ENCODE peak calls at places on chromosomes 2 and 18, in seven cellular contexts. W is IMR-90, V is mesendoderm, G is H9, F is H1, D is mesenchymal stem cell, E is neuronal stem cell. L is an unnamed sample.

GRCh38 chr2:225056330-225057073 is 14.2 kb upstream of the DOCK10 start:
- DNase-seq in W (peak; percentile 76), V (no peak), G (no peak), F (no peak), D (peak; percentile 75), E (no peak), L (no peak)

GRCh38 chr2:199589303-199589702 is 131.6 kb upstream of the SATB2 start:
- DNase-seq in W (no peak), V (no peak), G (no peak), F (no peak), D (no peak), E (no peak), L (no peak)

GRCh38 chr18:49098386-49098785 is 147.6 kb upstream of the SMAD7 start:
- DNase-seq in W (no peak), V (peak; percentile 10), G (no peak), F (no peak), D (no peak), E (no peak), L (no peak)

GRCh38 chr2:206410714-206411113 is 32.6 kb upstream of the ADAM23 start:
- DNase-seq in W (no peak), V (no peak), G (no peak), F (no peak), D (no peak), E (no peak), L (no peak)

GRCh38 chr2:207711750-207712487 is 479 bp downstream of the CCNYL1 start:
- DNase-seq in W (peak; percentile 33), V (peak; percentile 59), G (peak; percentile 51), F (no peak), D (peak; percentile 66), E (peak; percentile 30), L (peak; percentile 50)

GRCh38 chr18:76496200-76496890 is 1.3 kb upstream of the ZNF516 start:
- DNase-seq in W (peak; percentile 74), V (peak; percentile 79), G (peak; percentile 76), F (peak; percentile 80), D (peak; percentile 79), E (peak; percentile 70), L (no peak)

GRCh38 chr2:238929242-238930081 is 81.6 kb downstream of the TWIST2 start:
- DNase-seq in W (peak; percentile 30), V (no peak), G (peak; percentile 22), F (no peak), D (no peak), E (no peak), L (no peak)

GRCh38 chr2:20173496-20174402 is 51.2 kb downstream of the SDC1 start:
- DNase-seq in W (no peak), V (no peak), G (peak; percentile 22), F (no peak), D (no peak), E (no peak), L (no peak)

GRCh38 chr2:68253211-68254068 is 1.1 kb upstream of the PPP3R1 start:
- DNase-seq in W (peak; percentile 30), V (peak; percentile 42), G (no peak), F (no peak), D (peak; percentile 75), E (peak; percentile 40), L (no peak)

GRCh38 chr2:39504790-39505335 is 67.8 kb upstream of the MAP4K3 start:
- DNase-seq in W (peak; percentile 89), V (no peak), G (no peak), F (no peak), D (peak; percentile 92), E (no peak), L (peak; percentile 46)

GRCh38 chr2:171531836-171532450 is 9.7 kb downstream of the CYBRD1 start:
- DNase-seq in W (peak; percentile 49), V (no peak), G (no peak), F (no peak), D (peak; percentile 46), E (no peak), L (no peak)

GRCh38 chr2:241894681-241895426 is 25.3 kb downstream of the RTP5 start:
- DNase-seq in W (no peak), V (no peak), G (peak; percentile 31), F (peak; percentile 43), D (no peak), E (no peak), L (no peak)

GRCh38 chr2:38751847-38752410 is 768 bp upstream of the SRSF7 start:
- DNase-seq in W (peak; percentile 29), V (peak; percentile 80), G (no peak), F (no peak), D (no peak), E (peak; percentile 51), L (no peak)

GRCh38 chr2:241639385-241639784 is 1.9 kb downstream of the ATG4B start:
- DNase-seq in W (no peak), V (peak; percentile 27), G (no peak), F (no peak), D (no peak), E (no peak), L (no peak)

GRCh38 chr2:112004246-112004645 is 50.8 kb upstream of the TMEM87B start:
- DNase-seq in W (peak; percentile 10), V (no peak), G (no peak), F (no peak), D (no peak), E (no peak), L (peak; percentile 31)

GRCh38 chr2:171081649-171082111 is 79.0 kb downstream of the TLK1 start:
- DNase-seq in W (no peak), V (no peak), G (no peak), F (no peak), D (no peak), E (no peak), L (no peak)

GRCh38 chr18:60485207-60485606 is 112.6 kb upstream of the MC4R start:
- DNase-seq in W (peak; percentile 3), V (no peak), G (no peak), F (no peak), D (no peak), E (no peak), L (no peak)

GRCh38 chr2:71001592-71002570 is 7.2 kb upstream of the TEX261 start:
- DNase-seq in W (no peak), V (peak; percentile 86), G (peak; percentile 82), F (peak; percentile 61), D (no peak), E (peak; percentile 73), L (peak; percentile 33)

GRCh38 chr18:62399781-62400308 is 74.7 kb downstream of the TNFRSF11A start:
- DNase-seq in W (no peak), V (peak; percentile 73), G (peak; percentile 61), F (no peak), D (peak; percentile 10), E (no peak), L (no peak)

GRCh38 chr2:118865106-118865505 is 17.7 kb upstream of the EN1 start:
- DNase-seq in W (peak; percentile 46), V (peak; percentile 77), G (peak; percentile 69), F (peak; percentile 67), D (peak; percentile 48), E (peak; percentile 39), L (peak; percentile 74)

GRCh38 chr2:65299246-65299645 is 71.6 kb downstream of the ACTR2 start:
- DNase-seq in W (peak; percentile 74), V (no peak), G (no peak), F (no peak), D (peak; percentile 57), E (no peak), L (no peak)

GRCh38 chr2:1550658-1551316 is 137.5 kb downstream of the TPO start:
- DNase-seq in W (peak; percentile 22), V (peak; percentile 58), G (peak; percentile 71), F (peak; percentile 91), D (peak; percentile 30), E (peak; percentile 48), L (peak; percentile 69)

GRCh38 chr2:131641414-131642206 is 113.9 kb downstream of the CCDC74A start:
- DNase-seq in W (peak; percentile 53), V (no peak), G (no peak), F (no peak), D (peak; percentile 18), E (no peak), L (no peak)

GRCh38 chr2:128347701-128348504 is 29.2 kb upstream of the HS6ST1 start:
- DNase-seq in W (peak; percentile 23), V (no peak), G (no peak), F (no peak), D (no peak), E (no peak), L (no peak)

GRCh38 chr18:31250902-31251301 is 67.1 kb upstream of the DSG1 start:
- DNase-seq in W (no peak), V (no peak), G (no peak), F (no peak), D (no peak), E (no peak), L (no peak)

GRCh38 chr2:189783451-189783926 is 650 bp downstream of the ORMDL1 start:
- DNase-seq in W (peak; percentile 49), V (no peak), G (no peak), F (no peak), D (no peak), E (no peak), L (peak; percentile 56)

GRCh38 chr18:75844102-75844604 is 416.6 kb upstream of the SMIM21 start:
- DNase-seq in W (no peak), V (no peak), G (no peak), F (no peak), D (no peak), E (no peak), L (no peak)

DNA sequence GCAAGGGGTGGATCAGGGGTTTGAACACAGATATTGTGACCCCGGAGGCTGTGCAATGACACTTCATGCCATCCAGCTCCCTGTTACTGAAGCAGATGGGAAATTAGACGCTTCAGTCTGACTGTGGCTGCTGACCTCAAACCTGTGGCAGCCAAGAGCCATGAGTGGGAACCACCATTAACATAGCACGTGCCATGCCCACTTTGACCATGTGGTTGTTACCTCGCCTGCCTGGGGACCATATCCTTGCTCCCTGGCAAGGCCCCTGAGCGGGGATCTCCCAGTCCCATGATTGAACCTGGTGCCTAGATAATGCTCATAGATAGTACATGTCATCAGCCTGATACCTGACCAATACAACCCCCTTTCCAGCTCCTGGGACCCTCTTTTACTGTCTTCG is 68.9 kb downstream of the CYP26B1 start:
- DNase-seq in W (no peak), V (no peak), G (no peak), F (no peak), D (no peak), E (no peak), L (no peak)
- H3K4ac ChIP-seq in W (no peak overlapping the region), V (no peak overlapping the region), G (no peak overlapping the region), F (no peak overlapping the region), D (no peak overlapping the region), E (no peak overlapping the region), L (no peak overlapping the region)

GRCh38 chr2:165967746-165968145 is 14.2 kb upstream of the TTC21B start:
- DNase-seq in W (no peak), V (no peak), G (no peak), F (no peak), D (no peak), E (no peak), L (no peak)
- H3K4ac ChIP-seq in W (no peak overlapping the region), V (no peak overlapping the region), G (no peak overlapping the region), F (no peak overlapping the region), D (no peak overlapping the region), E (no peak overlapping the region), L (no peak overlapping the region)

GRCh38 chr2:72602711-72603110 is 223.1 kb downstream of the EXOC6B start:
- DNase-seq in W (no peak), V (no peak), G (no peak), F (no peak), D (no peak), E (no peak), L (no peak)
- H3K4ac ChIP-seq in W (no peak overlapping the region), V (no peak overlapping the region), G (no peak overlapping the region), F (no peak overlapping the region), D (no peak overlapping the region), E (no peak overlapping the region), L (no peak overlapping the region)

DNA sequence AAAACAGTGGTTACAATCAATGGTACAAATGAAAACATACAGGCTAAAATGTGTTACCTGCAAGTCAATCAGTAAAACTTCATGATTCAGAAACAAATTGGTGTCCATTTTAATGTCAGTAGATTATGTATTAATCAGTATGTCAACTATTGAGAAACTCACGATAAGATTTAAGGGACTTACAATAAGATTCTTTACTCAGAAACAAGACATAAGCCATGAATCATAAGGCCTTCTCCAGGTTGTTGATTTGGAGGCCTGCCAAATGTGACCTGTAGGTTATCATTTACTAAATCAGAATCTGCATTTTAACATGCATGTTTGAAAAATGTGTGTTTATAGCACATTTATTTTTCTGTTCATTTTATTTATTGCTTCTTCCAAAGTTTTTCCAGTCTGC is 623.1 kb downstream of the CCDC85A start:
- DNase-seq in W (no peak), V (no peak), G (no peak), F (no peak), D (no peak), E (no peak), L (no peak)
- H3K4ac ChIP-seq in W (no peak overlapping the region), V (no peak overlapping the region), G (no peak overlapping the region), F (no peak overlapping the region), D (no peak overlapping the region), E (no peak overlapping the region), L (no peak overlapping the region)